ENCODE peak calls at places on chromosome 13, in nine cellular contexts. One of them, this sample, is unnamed.

GRCh38 chr13:28679628-28680027 is 20.7 kb downstream of the POMP start:
- DNase-seq in NB4: peak
- DNase-seq in activated naive CD4-positive, alpha-beta T cell treated with Interleukin-2 at 50 U/mL for 16 hours: no peak
- DNase-seq in stimulated activated naive CD8-positive, alpha-beta T cell treated with anti-CD3 and anti-CD28 coated beads, Interleukin-15, Interleukin-2, amounts not matched to agents 100 U/mL and 50 U/mL, for 24 hours: no peak
- DNase-seq in AG09309: no peak
- DNase-seq in stimulated activated CD4-positive, alpha-beta T cell treated with anti-CD3 and anti-CD28 coated beads, Interleukin-1b, Interleukin-23, amount 100 ng/mL, for 1 hour: no peak
- DNase-seq in AG04450: no peak
- DNase-seq in heart right ventricle: no peak
- DNase-seq in MV-4-11: peak
- DNase-seq in this sample: peak

GRCh38 chr13:64912141-64912540 is 2318.0 kb downstream of the PCDH9 start:
- DNase-seq in stimulated activated CD4-positive, alpha-beta T cell treated with anti-CD3 and anti-CD28 coated beads, Interleukin-1b, Interleukin-23, amount 100 ng/mL, for 1 hour: no peak
- DNase-seq in MV-4-11: no peak
- DNase-seq in NB4: no peak
- DNase-seq in activated naive CD4-positive, alpha-beta T cell treated with Interleukin-2 at 50 U/mL for 16 hours: no peak
- DNase-seq in heart right ventricle: no peak
- DNase-seq in AG09309: peak
- DNase-seq in AG04450: peak
- DNase-seq in stimulated activated naive CD8-positive, alpha-beta T cell treated with anti-CD3 and anti-CD28 coated beads, Interleukin-15, Interleukin-2, amounts not matched to agents 100 U/mL and 50 U/mL, for 24 hours: no peak
- DNase-seq in this sample: no peak

GRCh38 chr13:73835138-73835721 is 299.0 kb downstream of the KLF12 start:
- DNase-seq in MV-4-11: peak
- DNase-seq in stimulated activated CD4-positive, alpha-beta T cell treated with anti-CD3 and anti-CD28 coated beads, Interleukin-1b, Interleukin-23, amount 100 ng/mL, for 1 hour: no peak
- DNase-seq in activated naive CD4-positive, alpha-beta T cell treated with Interleukin-2 at 50 U/mL for 16 hours: no peak
- DNase-seq in heart right ventricle: no peak
- DNase-seq in AG04450: no peak
- DNase-seq in stimulated activated naive CD8-positive, alpha-beta T cell treated with anti-CD3 and anti-CD28 coated beads, Interleukin-15, Interleukin-2, amounts not matched to agents 100 U/mL and 50 U/mL, for 24 hours: no peak
- DNase-seq in NB4: peak
- DNase-seq in AG09309: peak
- DNase-seq in this sample: peak

GRCh38 chr13:22893777-22894176 is 287.0 kb upstream of the SGCG start:
- DNase-seq in MV-4-11: peak
- DNase-seq in activated naive CD4-positive, alpha-beta T cell treated with Interleukin-2 at 50 U/mL for 16 hours: no peak
- DNase-seq in AG09309: no peak
- DNase-seq in NB4: no peak
- DNase-seq in stimulated activated CD4-positive, alpha-beta T cell treated with anti-CD3 and anti-CD28 coated beads, Interleukin-1b, Interleukin-23, amount 100 ng/mL, for 1 hour: no peak
- DNase-seq in AG04450: no peak
- DNase-seq in heart right ventricle: no peak
- DNase-seq in stimulated activated naive CD8-positive, alpha-beta T cell treated with anti-CD3 and anti-CD28 coated beads, Interleukin-15, Interleukin-2, amounts not matched to agents 100 U/mL and 50 U/mL, for 24 hours: no peak
- DNase-seq in this sample: no peak

GRCh38 chr13:74270018-74270417 is 135.8 kb upstream of the KLF12 start:
- DNase-seq in stimulated activated naive CD8-positive, alpha-beta T cell treated with anti-CD3 and anti-CD28 coated beads, Interleukin-15, Interleukin-2, amounts not matched to agents 100 U/mL and 50 U/mL, for 24 hours: no peak
- DNase-seq in MV-4-11: no peak
- DNase-seq in activated naive CD4-positive, alpha-beta T cell treated with Interleukin-2 at 50 U/mL for 16 hours: no peak
- DNase-seq in AG04450: no peak
- DNase-seq in stimulated activated CD4-positive, alpha-beta T cell treated with anti-CD3 and anti-CD28 coated beads, Interleukin-1b, Interleukin-23, amount 100 ng/mL, for 1 hour: no peak
- DNase-seq in NB4: no peak
- DNase-seq in AG09309: no peak
- DNase-seq in heart right ventricle: no peak
- DNase-seq in this sample: no peak

GRCh38 chr13:98775844-98776598 is 23.5 kb upstream of the SLC15A1 start:
- DNase-seq in MV-4-11: no peak
- DNase-seq in stimulated activated CD4-positive, alpha-beta T cell treated with anti-CD3 and anti-CD28 coated beads, Interleukin-1b, Interleukin-23, amount 100 ng/mL, for 1 hour: no peak
- DNase-seq in stimulated activated naive CD8-positive, alpha-beta T cell treated with anti-CD3 and anti-CD28 coated beads, Interleukin-15, Interleukin-2, amounts not matched to agents 100 U/mL and 50 U/mL, for 24 hours: no peak
- DNase-seq in heart right ventricle: no peak
- DNase-seq in activated naive CD4-positive, alpha-beta T cell treated with Interleukin-2 at 50 U/mL for 16 hours: no peak
- DNase-seq in AG04450: no peak
- DNase-seq in NB4: no peak
- DNase-seq in AG09309: no peak
- DNase-seq in this sample: no peak

GRCh38 chr13:38804536-38804935 is 117.7 kb downstream of the FREM2 start:
- DNase-seq in stimulated activated CD4-positive, alpha-beta T cell treated with anti-CD3 and anti-CD28 coated beads, Interleukin-1b, Interleukin-23, amount 100 ng/mL, for 1 hour: no peak
- DNase-seq in activated naive CD4-positive, alpha-beta T cell treated with Interleukin-2 at 50 U/mL for 16 hours: no peak
- DNase-seq in stimulated activated naive CD8-positive, alpha-beta T cell treated with anti-CD3 and anti-CD28 coated beads, Interleukin-15, Interleukin-2, amounts not matched to agents 100 U/mL and 50 U/mL, for 24 hours: no peak
- DNase-seq in AG09309: no peak
- DNase-seq in heart right ventricle: no peak
- DNase-seq in MV-4-11: no peak
- DNase-seq in AG04450: no peak
- DNase-seq in NB4: no peak
- DNase-seq in this sample: no peak

GRCh38 chr13:51067376-51068125 is 43.5 kb downstream of the C13orf42 start:
- DNase-seq in MV-4-11: no peak
- DNase-seq in activated naive CD4-positive, alpha-beta T cell treated with Interleukin-2 at 50 U/mL for 16 hours: no peak
- DNase-seq in stimulated activated CD4-positive, alpha-beta T cell treated with anti-CD3 and anti-CD28 coated beads, Interleukin-1b, Interleukin-23, amount 100 ng/mL, for 1 hour: no peak
- DNase-seq in AG04450: no peak
- DNase-seq in NB4: no peak
- DNase-seq in AG09309: no peak
- DNase-seq in heart right ventricle: no peak
- DNase-seq in stimulated activated naive CD8-positive, alpha-beta T cell treated with anti-CD3 and anti-CD28 coated beads, Interleukin-15, Interleukin-2, amounts not matched to agents 100 U/mL and 50 U/mL, for 24 hours: no peak
- DNase-seq in this sample: no peak

GRCh38 chr13:111153977-111154332 is 38.8 kb downstream of the ARHGEF7 start:
- DNase-seq in stimulated activated CD4-positive, alpha-beta T cell treated with anti-CD3 and anti-CD28 coated beads, Interleukin-1b, Interleukin-23, amount 100 ng/mL, for 1 hour: peak
- DNase-seq in MV-4-11: peak
- DNase-seq in NB4: no peak
- DNase-seq in AG04450: no peak
- DNase-seq in activated naive CD4-positive, alpha-beta T cell treated with Interleukin-2 at 50 U/mL for 16 hours: no peak
- DNase-seq in AG09309: no peak
- DNase-seq in stimulated activated naive CD8-positive, alpha-beta T cell treated with anti-CD3 and anti-CD28 coated beads, Interleukin-15, Interleukin-2, amounts not matched to agents 100 U/mL and 50 U/mL, for 24 hours: peak
- DNase-seq in heart right ventricle: no peak
- DNase-seq in this sample: peak

GRCh38 chr13:67123165-67123564 is 107.0 kb downstream of the PCDH9 start:
- DNase-seq in MV-4-11: no peak
- DNase-seq in AG04450: no peak
- DNase-seq in heart right ventricle: no peak
- DNase-seq in stimulated activated CD4-positive, alpha-beta T cell treated with anti-CD3 and anti-CD28 coated beads, Interleukin-1b, Interleukin-23, amount 100 ng/mL, for 1 hour: no peak
- DNase-seq in stimulated activated naive CD8-positive, alpha-beta T cell treated with anti-CD3 and anti-CD28 coated beads, Interleukin-15, Interleukin-2, amounts not matched to agents 100 U/mL and 50 U/mL, for 24 hours: no peak
- DNase-seq in NB4: no peak
- DNase-seq in activated naive CD4-positive, alpha-beta T cell treated with Interleukin-2 at 50 U/mL for 16 hours: no peak
- DNase-seq in AG09309: no peak
- DNase-seq in this sample: peak

GRCh38 chr13:113609616-113610015 is 25.1 kb downstream of the TFDP1 start:
- DNase-seq in stimulated activated naive CD8-positive, alpha-beta T cell treated with anti-CD3 and anti-CD28 coated beads, Interleukin-15, Interleukin-2, amounts not matched to agents 100 U/mL and 50 U/mL, for 24 hours: no peak
- DNase-seq in NB4: no peak
- DNase-seq in AG09309: no peak
- DNase-seq in stimulated activated CD4-positive, alpha-beta T cell treated with anti-CD3 and anti-CD28 coated beads, Interleukin-1b, Interleukin-23, amount 100 ng/mL, for 1 hour: no peak
- DNase-seq in heart right ventricle: no peak
- DNase-seq in AG04450: no peak
- DNase-seq in activated naive CD4-positive, alpha-beta T cell treated with Interleukin-2 at 50 U/mL for 16 hours: no peak
- DNase-seq in MV-4-11: no peak
- DNase-seq in this sample: no peak

GRCh38 chr13:32261567-32261966 is 53.6 kb downstream of the ZAR1L start:
- DNase-seq in activated naive CD4-positive, alpha-beta T cell treated with Interleukin-2 at 50 U/mL for 16 hours: no peak
- DNase-seq in AG09309: peak
- DNase-seq in stimulated activated CD4-positive, alpha-beta T cell treated with anti-CD3 and anti-CD28 coated beads, Interleukin-1b, Interleukin-23, amount 100 ng/mL, for 1 hour: no peak
- DNase-seq in AG04450: peak
- DNase-seq in stimulated activated naive CD8-positive, alpha-beta T cell treated with anti-CD3 and anti-CD28 coated beads, Interleukin-15, Interleukin-2, amounts not matched to agents 100 U/mL and 50 U/mL, for 24 hours: no peak
- DNase-seq in NB4: no peak
- DNase-seq in heart right ventricle: peak
- DNase-seq in MV-4-11: no peak
- DNase-seq in this sample: peak

GRCh38 chr13:76887070-76887563 is 912 bp upstream of the KCTD12 start:
- DNase-seq in NB4: no peak
- DNase-seq in activated naive CD4-positive, alpha-beta T cell treated with Interleukin-2 at 50 U/mL for 16 hours: no peak
- DNase-seq in MV-4-11: no peak
- DNase-seq in AG04450: no peak
- DNase-seq in stimulated activated naive CD8-positive, alpha-beta T cell treated with anti-CD3 and anti-CD28 coated beads, Interleukin-15, Interleukin-2, amounts not matched to agents 100 U/mL and 50 U/mL, for 24 hours: no peak
- DNase-seq in heart right ventricle: peak
- DNase-seq in stimulated activated CD4-positive, alpha-beta T cell treated with anti-CD3 and anti-CD28 coated beads, Interleukin-1b, Interleukin-23, amount 100 ng/mL, for 1 hour: no peak
- DNase-seq in AG09309: no peak
- DNase-seq in this sample: no peak

This sample was measured in OCI-M1.